ENCODE peak calls at places on chromosome 14, in seven cellular contexts. L is cardiac fibroblast, G is NCI-H2081, B is mesenchymal stem cell, R is K562, S is type B pancreatic cell, W is stomach. H is an unnamed sample.

GRCh38 chr14:99120147-99121026 is 151.6 kb downstream of the BCL11B start:
- DNase-seq in L (no peak), G (no peak), B (no peak), R (no peak), S (no peak), W (peak), H (no peak)

GRCh38 chr14:24113801-24114535 is 609 bp upstream of the DCAF11 start:
- DNase-seq in L (peak), G (peak), B (peak), R (peak), S (peak), W (peak), H (peak)

GRCh38 chr14:39025810-39026627 is 77.0 kb downstream of the SEC23A start:
- DNase-seq in L (peak), G (no peak), B (peak), R (no peak), S (no peak), W (no peak), H (no peak)

GRCh38 chr14:88868558-88869159 is 44.2 kb downstream of the TTC8 start:
- DNase-seq in L (peak), G (peak), B (no peak), R (peak), S (no peak), W (no peak), H (no peak)

GRCh38 chr14:68020493-68020892 is 200.9 kb downstream of the RAD51B start:
- DNase-seq in L (no peak), G (no peak), B (no peak), R (no peak), S (no peak), W (no peak), H (no peak)

GRCh38 chr14:99459491-99460100 is 21.1 kb downstream of the SETD3 start:
- DNase-seq in L (no peak), G (no peak), B (no peak), R (no peak), S (no peak), W (no peak), H (no peak)

GRCh38 chr14:104503691-104504090 is 75.9 kb upstream of the C14orf180 start:
- DNase-seq in L (no peak), G (no peak), B (no peak), R (no peak), S (peak), W (no peak), H (no peak)

GRCh38 chr14:21300892-21301291 is 21.0 kb downstream of the RPGRIP1 start:
- DNase-seq in L (no peak), G (peak), B (no peak), R (no peak), S (no peak), W (peak), H (no peak)

GRCh38 chr14:32623300-32624093 is 294.4 kb downstream of the AKAP6 start:
- DNase-seq in L (peak), G (no peak), B (peak), R (no peak), S (no peak), W (no peak), H (no peak)

GRCh38 chr14:76810953-76811400 is 1.7 kb downstream of the ANGEL1 start:
- DNase-seq in L (peak), G (no peak), B (peak), R (peak), S (no peak), W (no peak), H (peak)

GRCh38 chr14:60092516-60092915 is 793 bp downstream of the PCNX4 start:
- DNase-seq in L (peak), G (no peak), B (peak), R (peak), S (no peak), W (no peak), H (no peak)

GRCh38 chr14:65496178-65496993 is 83.9 kb downstream of the FUT8 start:
- DNase-seq in L (peak), G (no peak), B (peak), R (no peak), S (no peak), W (no peak), H (peak)